ENCODE peak calls at places on chromosomes 16 and 17, in four cellular contexts. One of them, this sample, is unnamed.
A peak's percentile ranks its signal among the peaks of the same experiment; 100 is the strongest.

GRCh38 chr17:60743812-60744211 is 66.2 kb downstream of the BCAS3 start:
- DNase-seq in endodermal cell: no peak
- DNase-seq in lung: no peak
- DNase-seq in AG04450: peak; percentile 10
- DNase-seq in this sample: no peak

GRCh38 chr16:28188085-28188916 is 23.5 kb downstream of the XPO6 start:
- DNase-seq in endodermal cell: no peak
- DNase-seq in lung: no peak
- DNase-seq in AG04450: no peak
- DNase-seq in this sample: no peak

GRCh38 chr16:15928261-15929104 is 20.9 kb upstream of the ABCC1 start:
- DNase-seq in endodermal cell: no peak
- DNase-seq in lung: no peak
- DNase-seq in AG04450: no peak
- DNase-seq in this sample: no peak

GRCh38 chr17:48869821-48870318 is 22.7 kb upstream of the ATP5MC1 start:
- DNase-seq in endodermal cell: no peak
- DNase-seq in lung: no peak
- DNase-seq in AG04450: no peak
- DNase-seq in this sample: no peak

GRCh38 chr16:65936096-65936495 is 430.4 kb upstream of the CDH5 start:
- DNase-seq in endodermal cell: no peak
- DNase-seq in lung: no peak
- DNase-seq in AG04450: peak; percentile 13
- DNase-seq in this sample: no peak

GRCh38 chr17:44707755-44708400 is 587 bp upstream of the DBF4B start:
- DNase-seq in endodermal cell: no peak
- DNase-seq in lung: no peak
- DNase-seq in AG04450: no peak
- DNase-seq in this sample: no peak

GRCh38 chr16:24701521-24701951 is 27.9 kb upstream of the TNRC6A start:
- DNase-seq in endodermal cell: no peak
- DNase-seq in lung: no peak
- DNase-seq in AG04450: no peak
- DNase-seq in this sample: no peak

GRCh38 chr17:64056269-64057005 is 36.0 kb upstream of the ICAM2 start:
- DNase-seq in endodermal cell: peak; percentile 95
- DNase-seq in lung: no peak
- DNase-seq in AG04450: no peak
- DNase-seq in this sample: no peak

GRCh38 chr16:52117171-52117570 is 429.8 kb downstream of the TOX3 start:
- DNase-seq in endodermal cell: no peak
- DNase-seq in lung: no peak
- DNase-seq in AG04450: no peak
- DNase-seq in this sample: no peak

GRCh38 chr17:73901661-73902415 is 257.6 kb upstream of the SDK2 start:
- DNase-seq in endodermal cell: peak; percentile 92
- DNase-seq in lung: peak; percentile 61
- DNase-seq in AG04450: no peak
- DNase-seq in this sample: no peak

GRCh38 chr16:81673432-81673831 is 105.7 kb upstream of the PLCG2 start:
- DNase-seq in endodermal cell: no peak
- DNase-seq in lung: no peak
- DNase-seq in AG04450: no peak
- DNase-seq in this sample: no peak

GRCh38 chr17:62966426-62967110 is 533 bp downstream of the TANC2 start:
- DNase-seq in endodermal cell: peak; percentile 89
- DNase-seq in lung: peak; percentile 69
- DNase-seq in AG04450: no peak
- DNase-seq in this sample: peak; percentile 38

GRCh38 chr16:50414152-50414551 is 45.4 kb upstream of the BRD7 start:
- DNase-seq in endodermal cell: no peak
- DNase-seq in lung: no peak
- DNase-seq in AG04450: no peak
- DNase-seq in this sample: no peak

GRCh38 chr17:50638851-50639767 is 4.4 kb downstream of the ABCC3 start:
- DNase-seq in endodermal cell: peak; percentile 80
- DNase-seq in lung: peak; percentile 98
- DNase-seq in AG04450: peak; percentile 89
- DNase-seq in this sample: peak; percentile 86

GRCh38 chr17:44915321-44915726 is at the start of gene GFAP:
- DNase-seq in endodermal cell: no peak
- DNase-seq in lung: no peak
- DNase-seq in AG04450: no peak
- DNase-seq in this sample: no peak

GRCh38 chr16:23134274-23134673 is 15.0 kb downstream of the USP31 start:
- DNase-seq in endodermal cell: no peak
- DNase-seq in lung: no peak
- DNase-seq in AG04450: no peak
- DNase-seq in this sample: peak; percentile 31

GRCh38 chr17:75872434-75873351 is 5.7 kb downstream of the TRIM47 start:
- DNase-seq in endodermal cell: peak; percentile 76
- DNase-seq in lung: peak; percentile 71
- DNase-seq in AG04450: no peak
- DNase-seq in this sample: peak; percentile 86

GRCh38 chr17:65856865-65857264 is 295.4 kb upstream of the AXIN2 start:
- DNase-seq in endodermal cell: no peak
- DNase-seq in lung: no peak
- DNase-seq in AG04450: no peak
- DNase-seq in this sample: no peak

GRCh38 chr16:67150833-67151396 is at the start of gene B3GNT9:
- DNase-seq in endodermal cell: peak; percentile 92
- DNase-seq in lung: peak; percentile 66
- DNase-seq in AG04450: peak; percentile 37
- DNase-seq in this sample: peak; percentile 43

GRCh38 chr17:410674-411401 is 58.2 kb upstream of the RPH3AL start:
- DNase-seq in endodermal cell: no peak
- DNase-seq in lung: no peak
- DNase-seq in AG04450: no peak
- DNase-seq in this sample: no peak

GRCh38 chr17:69411766-69412165 is 2.7 kb upstream of the MAP2K6 start:
- DNase-seq in endodermal cell: no peak
- DNase-seq in lung: no peak
- DNase-seq in AG04450: no peak
- DNase-seq in this sample: no peak

GRCh38 chr16:71526111-71526998 is at the start of gene CHST4:
- DNase-seq in endodermal cell: peak; percentile 96
- DNase-seq in lung: no peak
- DNase-seq in AG04450: peak; percentile 27
- DNase-seq in this sample: peak; percentile 66

GRCh38 chr17:68290955-68291835 is at the start of the genes ARSG and SLC16A6:
- DNase-seq in endodermal cell: peak; percentile 92
- DNase-seq in lung: peak; percentile 57
- DNase-seq in AG04450: no peak
- DNase-seq in this sample: peak; percentile 40

GRCh38 chr17:77720946-77721822 is 237.3 kb upstream of the TNRC6C start:
- DNase-seq in endodermal cell: peak; percentile 44
- DNase-seq in lung: no peak
- DNase-seq in AG04450: no peak
- DNase-seq in this sample: no peak

GRCh38 chr16:68493412-68494070 is 45.2 kb upstream of the SMPD3 start:
- DNase-seq in endodermal cell: no peak
- DNase-seq in lung: no peak
- DNase-seq in AG04450: no peak
- DNase-seq in this sample: no peak

GRCh38 chr16:69404275-69404805 is 18.5 kb upstream of the TERF2 start:
- DNase-seq in endodermal cell: no peak
- DNase-seq in lung: no peak
- DNase-seq in AG04450: no peak
- DNase-seq in this sample: no peak

GRCh38 chr16:83606486-83607030 is 201.2 kb upstream of the HSBP1 start:
- DNase-seq in endodermal cell: peak; percentile 66
- DNase-seq in lung: no peak
- DNase-seq in AG04450: no peak
- DNase-seq in this sample: no peak

GRCh38 chr17:27379863-27380533 is 76.2 kb upstream of the KSR1 start:
- DNase-seq in endodermal cell: peak; percentile 31
- DNase-seq in lung: peak; percentile 58
- DNase-seq in AG04450: no peak
- DNase-seq in this sample: peak; percentile 43

GRCh38 chr17:49730078-49730786 is 22.5 kb upstream of the SLC35B1 start:
- DNase-seq in endodermal cell: no peak
- DNase-seq in lung: peak; percentile 56
- DNase-seq in AG04450: peak; percentile 78
- DNase-seq in this sample: peak; percentile 40

GRCh38 chr16:66940236-66940635 is 4.9 kb downstream of the CES2 start:
- DNase-seq in endodermal cell: no peak
- DNase-seq in lung: no peak
- DNase-seq in AG04450: no peak
- DNase-seq in this sample: no peak

GRCh38 chr16:31006589-31006988 is 3.8 kb downstream of the STX1B start:
- DNase-seq in endodermal cell: no peak
- DNase-seq in lung: no peak
- DNase-seq in AG04450: no peak
- DNase-seq in this sample: no peak
- H3K27me3 ChIP-seq in endodermal cell: peaks cover 8% of the 10 kb centered on the region
- H3K27me3 ChIP-seq in lung: no peaks in the 10 kb centered on the region
- H3K27me3 ChIP-seq in AG04450: no peaks in the 10 kb centered on the region
- H3K27me3 ChIP-seq in this sample: no peaks in the 10 kb centered on the region

DNA sequence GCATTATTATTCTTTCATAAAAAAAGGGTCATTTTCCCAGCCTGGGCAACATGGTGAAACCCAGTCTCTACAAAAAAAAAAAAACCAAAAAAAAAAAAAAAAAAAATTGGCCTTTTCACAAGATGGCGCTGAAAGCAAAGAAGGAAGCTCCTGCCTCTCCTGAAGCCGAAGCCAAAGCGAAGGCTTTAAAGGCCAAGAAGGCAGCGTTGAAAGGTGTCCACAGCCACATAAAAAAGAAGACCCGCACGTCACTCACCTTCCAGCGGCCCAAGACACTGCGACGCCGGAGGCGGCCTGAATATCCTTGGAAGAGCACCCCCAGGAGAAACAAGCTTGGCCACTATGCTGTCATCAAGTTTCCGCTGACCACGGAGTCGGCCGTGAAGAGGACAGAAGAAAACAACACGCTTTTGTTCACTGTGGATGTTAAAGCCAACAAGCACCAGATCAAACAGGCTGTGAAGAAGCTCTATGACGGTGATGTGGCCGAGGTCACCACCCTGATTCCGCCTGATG is 4.9 kb upstream of the PGAP6 start:
- DNase-seq in endodermal cell: no peak
- DNase-seq in lung: no peak
- DNase-seq in AG04450: no peak
- DNase-seq in this sample: no peak
- TF ChIP-seq CTCF in endodermal cell: no peak
- TF ChIP-seq CTCF in lung: no peak
- TF ChIP-seq CTCF in AG04450: no peak
- TF ChIP-seq CTCF in this sample: no peak

GRCh38 chr17:4170639-4171280 is 27.8 kb downstream of the CYB5D2 start:
- DNase-seq in endodermal cell: no peak
- DNase-seq in lung: no peak
- DNase-seq in AG04450: no peak
- DNase-seq in this sample: no peak

GRCh38 chr17:4172356-4172755 is 29.4 kb downstream of the CYB5D2 start:
- DNase-seq in endodermal cell: no peak
- DNase-seq in lung: no peak
- DNase-seq in AG04450: no peak
- DNase-seq in this sample: no peak

GRCh38 chr17:4174556-4174955 is 31.6 kb downstream of the CYB5D2 start:
- DNase-seq in endodermal cell: no peak
- DNase-seq in lung: no peak
- DNase-seq in AG04450: no peak
- DNase-seq in this sample: no peak

GRCh38 chr17:4175921-4176802 is 33.2 kb downstream of the CYB5D2 start:
- DNase-seq in endodermal cell: no peak
- DNase-seq in lung: no peak
- DNase-seq in AG04450: no peak
- DNase-seq in this sample: peak; percentile 18

DNA sequence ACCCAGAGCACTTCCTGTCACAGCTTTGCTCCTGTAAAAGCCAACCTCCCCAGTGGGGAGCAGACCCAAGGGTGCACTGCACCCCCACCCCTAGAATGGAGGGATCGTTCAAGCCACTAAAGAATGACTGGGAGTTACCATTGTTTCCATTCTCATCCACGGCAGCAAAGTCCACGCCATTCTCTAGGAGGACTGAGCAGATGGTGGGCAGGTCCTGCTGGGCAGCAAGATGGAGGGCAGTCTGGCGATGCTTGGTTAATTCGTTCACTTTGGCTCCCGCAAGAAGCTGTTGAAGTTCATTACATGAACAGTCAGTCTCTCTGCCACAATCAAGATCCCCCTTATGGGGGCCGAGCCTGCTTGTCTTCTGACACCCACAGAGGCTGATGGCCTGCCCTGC is 30.8 kb downstream of the CYB5D2 start:
- DNase-seq in endodermal cell: no peak
- DNase-seq in lung: no peak
- DNase-seq in AG04450: no peak
- DNase-seq in this sample: no peak
- H3K27ac ChIP-seq in endodermal cell: no peak overlapping the region
- H3K27ac ChIP-seq in lung: no peak overlapping the region
- H3K27ac ChIP-seq in AG04450: no peak overlapping the region
- H3K27ac ChIP-seq in this sample: no peak overlapping the region

DNA sequence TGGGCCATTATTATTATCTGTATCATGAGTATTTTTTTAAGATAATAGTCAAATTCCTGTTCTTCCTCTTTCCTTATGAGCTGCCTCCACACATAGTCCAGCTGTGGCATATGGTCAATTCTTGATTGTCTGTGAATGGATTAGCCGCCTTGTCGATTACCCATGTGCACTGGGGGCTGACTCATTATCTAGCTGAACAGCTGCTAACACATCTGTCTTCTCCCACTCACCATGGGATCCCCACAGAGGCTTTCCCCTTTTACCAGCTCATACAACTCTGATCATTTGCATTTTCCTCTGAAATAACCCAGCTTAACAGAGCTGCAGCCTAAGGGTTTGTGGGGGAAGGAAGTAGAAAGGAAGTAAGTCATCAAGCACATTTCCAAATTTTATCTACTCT is 915.0 kb downstream of the CDH11 start:
- DNase-seq in endodermal cell: no peak
- DNase-seq in lung: no peak
- DNase-seq in AG04450: no peak
- DNase-seq in this sample: no peak
- H3K27me3 ChIP-seq in endodermal cell: no peaks in the 10 kb centered on the region
- H3K27me3 ChIP-seq in lung: no peaks in the 10 kb centered on the region
- H3K27me3 ChIP-seq in AG04450: no peaks in the 10 kb centered on the region
- H3K27me3 ChIP-seq in this sample: no peaks in the 10 kb centered on the region

DNA sequence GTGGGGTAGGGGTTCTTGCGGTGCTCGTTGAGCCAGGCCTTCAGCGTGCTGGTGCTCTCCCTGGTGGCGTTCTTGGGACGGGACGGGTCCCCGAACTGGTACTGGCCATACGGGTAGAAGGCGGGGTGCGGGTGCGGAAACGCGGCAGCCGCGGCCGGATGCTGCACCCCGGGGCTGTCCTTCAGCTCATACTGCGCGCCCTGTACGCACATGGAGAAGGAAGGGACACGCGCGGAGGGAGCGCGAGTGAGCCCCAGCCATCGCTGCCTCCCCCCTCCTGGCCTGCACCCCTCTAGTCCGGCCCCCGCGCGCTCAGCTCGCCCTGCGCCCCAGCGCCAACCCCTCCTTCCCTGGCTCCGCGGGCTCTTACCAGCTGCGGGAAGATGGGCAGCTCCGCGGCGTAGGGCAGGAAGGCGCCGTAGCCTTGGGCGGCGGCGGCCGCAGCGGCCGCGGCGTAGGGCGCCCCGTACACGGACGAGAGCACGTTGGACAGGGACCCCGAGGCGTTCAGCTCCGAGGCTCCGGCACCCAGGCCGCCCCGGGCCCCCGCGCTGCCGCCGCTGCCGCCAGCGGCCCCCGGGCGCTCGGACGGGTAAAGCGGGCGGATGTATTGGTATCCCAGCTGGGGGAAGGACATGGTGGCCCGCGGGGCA is 1.0 kb downstream of the IRX3 start:
- DNase-seq in endodermal cell: peak; percentile 73
- DNase-seq in lung: no peak
- DNase-seq in AG04450: no peak
- DNase-seq in this sample: no peak
- TF ChIP-seq CTCF in endodermal cell: peak; percentile 45
- TF ChIP-seq CTCF in lung: no peak
- TF ChIP-seq CTCF in AG04450: no peak
- TF ChIP-seq CTCF in this sample: peak; percentile 8